ENCODE peak calls at places on chromosomes 3 and 15, in four cellular contexts. Q is pancreas; P is central memory CD8-positive, alpha-beta T cell; S is endothelial cell of umbilical vein. B is an unnamed sample.
A peak's percentile ranks its signal among the peaks of the same experiment; 100 is the strongest.

GRCh38 chr3:151926956-151927355 is 53.5 kb downstream of the SUCNR1 start:
- DNase-seq in S (no peak), Q (no peak), P (no peak), B (peak; percentile 92)

GRCh38 chr3:32780735-32781210 is 37.0 kb upstream of the TRIM71 start:
- DNase-seq in Q (peak; percentile 20), S (no peak), P (no peak), B (peak; percentile 56)

GRCh38 chr3:155110996-155111901 is 31.1 kb downstream of the MME start:
- DNase-seq in Q (no peak), P (no peak), S (no peak), B (no peak)

GRCh38 chr3:172918165-172918564 is 167.6 kb downstream of the ECT2 start:
- DNase-seq in S (peak; percentile 96), Q (peak; percentile 22), P (no peak), B (peak; percentile 33)

GRCh38 chr3:112308151-112308911 is 14.3 kb upstream of the SLC9C1 start:
- DNase-seq in S (no peak), Q (no peak), P (no peak), B (peak; percentile 50)

GRCh38 chr3:61924065-61924740 is 362.8 kb downstream of the PTPRG start:
- DNase-seq in Q (no peak), P (no peak), S (peak; percentile 61), B (peak; percentile 17)

GRCh38 chr3:69628956-69629355 is 110.3 kb upstream of the MITF start:
- DNase-seq in P (no peak), S (no peak), Q (no peak), B (peak; percentile 2)

GRCh38 chr15:99755692-99756409 is 22.6 kb upstream of the LYSMD4 start:
- DNase-seq in S (peak; percentile 73), P (no peak), Q (peak; percentile 44), B (peak; percentile 67)

GRCh38 chr3:81716870-81717509 is 44.5 kb downstream of the GBE1 start:
- DNase-seq in P (no peak), Q (peak; percentile 73), S (no peak), B (no peak)